ENCODE peak calls at places on chromosomes 4 and X, in five cellular contexts. Q is AG10803; U is CD8-positive, alpha-beta T cell; A is H4; K is activated T-cell treated with anti-CD3 and anti-CD28 coated beads, Interleukin-2, amount 50 U/mL, for 72 hours. C is an unnamed sample.

GRCh38 chrX:153603131-153603656 is 4.3 kb upstream of the CCNQ start:
- DNase-seq in Q (no peak), U (no peak), A (no peak), K (no peak), C (no peak)

GRCh38 chr4:187826725-187827124 is 168.8 kb upstream of the ZFP42 start:
- DNase-seq in Q (no peak), U (no peak), A (peak), K (no peak), C (no peak)

GRCh38 chr4:154164931-154165839 is 326.4 kb downstream of the DCHS2 start:
- DNase-seq in Q (peak), U (no peak), A (peak), K (peak), C (peak)

GRCh38 chr4:11503166-11503565 is 74.5 kb upstream of the HS3ST1 start:
- DNase-seq in Q (no peak), U (no peak), A (no peak), K (no peak), C (no peak)

GRCh38 chrX:40010550-40011364 is 87.0 kb downstream of the BCOR start:
- DNase-seq in Q (no peak), U (no peak), A (no peak), K (no peak), C (no peak)

GRCh38 chr4:80611366-80611765 is 275.8 kb downstream of the CFAP299 start:
- DNase-seq in Q (no peak), U (no peak), A (no peak), K (no peak), C (no peak)

GRCh38 chr4:125187621-125188176 is 127.1 kb upstream of the FAT4 start:
- DNase-seq in Q (peak), U (no peak), A (peak), K (no peak), C (peak)

GRCh38 chrX:118652717-118653116 is 74.7 kb upstream of the IL13RA1 start:
- DNase-seq in Q (peak), U (no peak), A (no peak), K (no peak), C (peak)

GRCh38 chrX:10233696-10234095 is 76.9 kb downstream of the CLCN4 start:
- DNase-seq in Q (peak), U (no peak), A (no peak), K (no peak), C (no peak)

GRCh38 chr4:61408163-61408562 is 208.0 kb downstream of the ADGRL3 start:
- DNase-seq in Q (no peak), U (no peak), A (no peak), K (no peak), C (no peak)

GRCh38 chr4:138897818-138898226 is 117.8 kb upstream of the NOCT start:
- DNase-seq in Q (peak), U (no peak), A (peak), K (no peak), C (peak)

GRCh38 chr4:76883147-76883546 is 14.8 kb downstream of the SOWAHB start:
- DNase-seq in Q (no peak), U (no peak), A (no peak), K (no peak), C (no peak)

GRCh38 chr4:113952452-113953029 is 26.9 kb downstream of the ARSJ start:
- DNase-seq in Q (peak), U (no peak), A (peak), K (peak), C (peak)

GRCh38 chr4:162659716-162660115 is 495.9 kb upstream of the FSTL5 start:
- DNase-seq in Q (no peak), U (no peak), A (no peak), K (no peak), C (no peak)

GRCh38 chr4:140363558-140363957 is 9.9 kb upstream of the SCOC start:
- DNase-seq in Q (no peak), U (no peak), A (no peak), K (no peak), C (no peak)

GRCh38 chrX:21847342-21847741 is 7.9 kb downstream of the MBTPS2 start:
- DNase-seq in Q (no peak), U (no peak), A (no peak), K (no peak), C (no peak)

GRCh38 chrX:21905976-21906375 is 34.5 kb upstream of the SMS start:
- DNase-seq in Q (no peak), U (no peak), A (no peak), K (no peak), C (no peak)

GRCh38 chrX:21806691-21807090 is 32.7 kb upstream of the MBTPS2 start:
- DNase-seq in Q (no peak), U (no peak), A (peak), K (no peak), C (no peak)

GRCh38 chr4:87983996-87984395 is 8.5 kb downstream of the SPP1 start:
- DNase-seq in Q (no peak), U (no peak), A (no peak), K (no peak), C (no peak)

GRCh38 chr4:173958445-173958844 is 325.0 kb downstream of the FBXO8 start:
- DNase-seq in Q (peak), U (no peak), A (peak), K (no peak), C (no peak)

GRCh38 chrX:108437789-108438623 is at the start of gene COL4A6:
- DNase-seq in Q (no peak), U (no peak), A (no peak), K (no peak), C (no peak)

C was measured in AG08395.